ENCODE peak calls at places on chromosomes 2 and 18, in nine cellular contexts. N is GM10248; W is CD8-positive, alpha-beta T cell; A is mucosa of descending colon; L is cardiac fibroblast; Z is ascending aorta; E is AG10803; I is CD4-positive, alpha-beta T cell; Q is cardiac muscle cell. F is an unnamed sample.

GRCh38 chr18:51054764-51055163 is 24.8 kb downstream of the SMAD4 start:
- DNase-seq in A (no peak), Z (no peak), W (no peak), N (no peak), E (peak), L (no peak), Q (peak), I (no peak), F (no peak)

GRCh38 chr2:96907405-96908041 is 37.6 kb upstream of the SEMA4C start:
- DNase-seq in W (no peak), Z (peak), L (peak), N (no peak), A (peak), E (peak), I (no peak), Q (peak), F (peak)

GRCh38 chr2:204494681-204495080 is 50.6 kb upstream of the PARD3B start:
- DNase-seq in W (no peak), Z (no peak), N (no peak), E (no peak), I (no peak), Q (no peak), A (no peak), L (no peak), F (no peak)

GRCh38 chr2:237384672-237385020 is 29.3 kb downstream of the COL6A3 start:
- DNase-seq in A (no peak), L (no peak), E (no peak), Z (no peak), Q (no peak), W (no peak), I (no peak), N (no peak), F (no peak)

GRCh38 chr18:59697236-59697932 is at the start of gene CCBE1:
- DNase-seq in W (no peak), I (no peak), A (peak), L (peak), E (peak), N (peak), Z (no peak), Q (peak), F (peak)

GRCh38 chr2:37671013-37671815 is at the start of gene CDC42EP3:
- DNase-seq in L (peak), N (peak), Z (no peak), E (no peak), Q (peak), I (peak), A (peak), W (peak), F (peak)

GRCh38 chr2:157890960-157891629 is 15.0 kb upstream of the ACVR1 start:
- DNase-seq in I (no peak), A (no peak), Z (no peak), W (no peak), Q (no peak), N (no peak), E (no peak), L (no peak), F (no peak)

GRCh38 chr2:8709611-8710010 is 27.8 kb downstream of the ID2 start:
- DNase-seq in W (no peak), E (no peak), Q (no peak), N (no peak), I (no peak), L (no peak), A (peak), Z (no peak), F (no peak)

GRCh38 chr2:186780701-186781316 is 68.2 kb downstream of the ZSWIM2 start:
- DNase-seq in W (no peak), N (no peak), L (peak), E (peak), I (no peak), Z (no peak), A (no peak), Q (peak), F (no peak)

GRCh38 chr18:48910972-48911545 is 39.7 kb downstream of the SMAD7 start:
- DNase-seq in E (no peak), I (no peak), L (no peak), A (no peak), Q (no peak), Z (no peak), N (no peak), W (no peak), F (no peak)

GRCh38 chr18:48913723-48914122 is 37.0 kb downstream of the SMAD7 start:
- DNase-seq in Q (no peak), A (no peak), W (no peak), I (no peak), L (no peak), E (no peak), N (no peak), Z (no peak), F (no peak)

GRCh38 chr18:48915621-48916425 is 34.9 kb downstream of the SMAD7 start:
- DNase-seq in L (no peak), Q (no peak), I (no peak), A (no peak), W (no peak), Z (no peak), E (no peak), N (no peak), F (no peak)

GRCh38 chr18:48914581-48915251 is 36.0 kb downstream of the SMAD7 start:
- DNase-seq in I (no peak), W (no peak), L (no peak), Q (no peak), A (no peak), Z (no peak), N (no peak), E (no peak), F (no peak)

GRCh38 chr18:48913201-48913600 is 37.6 kb downstream of the SMAD7 start:
- DNase-seq in I (peak), E (no peak), Q (no peak), W (peak), Z (no peak), A (peak), N (no peak), L (no peak), F (no peak)
- TF ChIP-seq CTCF in I (peak), E (no peak), Q (no peak), W (peak), Z (no peak), A (peak), N (no peak), L (peak), F (no peak)

GRCh38 chr18:45837283-45838070 is 12.0 kb downstream of the SIGLEC15 start:
- DNase-seq in A (peak), N (no peak), L (peak), W (peak), E (peak), Q (peak), I (no peak), Z (no peak), F (peak)
- TF ChIP-seq CTCF in A (no peak), N (peak), L (no peak), W (no peak), E (no peak), Q (peak), I (no peak), Z (peak), F (peak)

GRCh38 chr2:29014811-29015414 is 33.8 kb downstream of the TOGARAM2 start:
- DNase-seq in Q (peak), I (peak), N (peak), Z (no peak), W (peak), E (no peak), A (peak), L (peak), F (no peak)
- TF ChIP-seq CTCF in Q (peak), I (peak), N (no peak), Z (no peak), W (peak), E (no peak), A (no peak), L (peak), F (no peak)

DNA sequence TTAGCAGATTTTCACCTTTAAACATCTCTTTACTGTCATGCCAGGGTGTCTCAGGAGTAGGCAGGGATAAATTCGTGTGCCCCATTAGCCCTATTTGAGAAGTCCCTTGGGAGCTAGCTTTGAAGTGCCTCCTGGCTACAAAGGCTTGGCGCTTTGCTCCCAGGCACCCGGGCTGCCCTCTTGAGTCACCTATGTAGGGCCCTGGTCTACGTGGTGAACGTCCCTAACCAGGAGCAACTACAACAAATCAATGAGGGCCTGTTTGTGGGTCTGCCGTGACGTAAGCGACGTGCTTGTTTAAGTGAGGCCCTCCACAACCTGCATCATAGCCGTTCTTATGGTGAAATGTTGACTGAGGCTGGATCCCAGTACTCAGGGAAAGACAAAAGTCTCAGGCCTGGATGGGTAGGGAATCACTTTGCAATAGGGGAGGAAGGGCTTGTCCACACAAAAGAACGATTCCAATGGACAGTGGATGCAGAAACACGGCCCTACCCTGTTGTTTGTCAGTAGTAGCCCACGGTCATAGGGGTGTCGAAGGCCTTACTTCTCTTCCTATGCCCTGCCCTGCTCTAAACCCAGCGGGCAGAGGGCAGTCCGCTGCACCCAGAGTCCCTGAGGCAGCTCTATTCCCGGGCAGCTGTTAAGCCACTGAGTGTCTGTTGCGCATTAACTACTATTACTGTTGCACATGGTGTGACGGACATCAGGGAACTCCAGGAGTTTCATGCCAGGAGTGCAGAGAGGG is 93.9 kb downstream of the INHBB start:
- DNase-seq in Q (no peak), L (no peak), I (no peak), E (no peak), N (no peak), A (no peak), Z (no peak), W (no peak), F (no peak)
- TF ChIP-seq CTCF in Q (no peak), L (no peak), I (no peak), E (no peak), N (no peak), A (no peak), Z (no peak), W (no peak), F (no peak)

DNA sequence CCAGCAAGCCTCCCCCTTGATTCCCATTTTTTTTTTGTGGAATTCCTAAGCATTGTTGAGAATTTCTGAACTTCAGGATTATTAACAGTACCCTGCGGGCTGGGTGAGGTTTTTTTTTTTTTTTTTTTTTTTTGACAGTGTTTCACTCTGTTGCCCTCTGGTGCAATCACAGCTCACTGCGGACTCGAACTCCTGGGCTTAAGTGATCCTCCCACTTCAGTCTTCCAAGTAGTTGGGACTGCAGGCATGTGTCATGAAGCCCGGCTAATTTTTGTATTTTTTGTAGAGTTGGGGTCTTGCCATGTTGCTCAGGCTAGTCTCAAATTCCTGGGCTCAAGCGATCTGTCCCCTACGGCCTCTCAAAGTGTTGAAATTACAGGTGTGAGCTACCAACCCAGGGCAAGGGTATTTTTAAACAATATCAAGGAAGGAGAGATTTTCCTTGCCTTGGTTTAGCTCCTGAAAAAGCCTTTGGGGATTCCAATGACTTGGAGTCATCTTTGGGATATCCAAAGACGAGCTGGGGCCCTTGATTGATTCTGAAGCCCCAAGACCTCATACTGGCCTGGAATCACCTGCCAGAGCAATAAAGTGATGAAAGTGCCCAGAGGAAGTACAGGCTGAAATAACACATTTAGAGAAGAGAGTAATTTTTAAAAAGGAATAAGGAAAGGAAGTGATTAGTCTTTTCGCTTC is 240.2 kb downstream of the TGIF1 start:
- DNase-seq in N (no peak), Z (no peak), L (no peak), W (no peak), I (no peak), Q (no peak), A (no peak), E (no peak), F (no peak)
- TF ChIP-seq CTCF in N (no peak), Z (no peak), L (no peak), W (no peak), I (no peak), Q (no peak), A (no peak), E (no peak), F (no peak)

F was measured in neural crest cell.